ENCODE peak calls at places on chromosomes 11 and 22, in seven cellular contexts. One of them, this sample, is unnamed.

GRCh38 chr22:37647317-37647716 is 7.8 kb downstream of the SH3BP1 start:
- DNase-seq in pulmonary artery endothelial cell: no peak
- DNase-seq in gastrocnemius medialis: no peak
- DNase-seq in stromal cell of bone marrow: no peak
- DNase-seq in anterior cingulate cortex: no peak
- DNase-seq in hypothalamus: no peak
- DNase-seq in hippocampal formation: no peak
- DNase-seq in this sample: no peak

GRCh38 chr11:66466225-66467033 is at the start of gene PELI3:
- DNase-seq in hippocampal formation: peak; percentile 94
- DNase-seq in pulmonary artery endothelial cell: peak; percentile 55
- DNase-seq in gastrocnemius medialis: peak; percentile 90
- DNase-seq in stromal cell of bone marrow: peak; percentile 75
- DNase-seq in anterior cingulate cortex: peak; percentile 41
- DNase-seq in hypothalamus: peak; percentile 94
- DNase-seq in this sample: peak; percentile 91

GRCh38 chr11:117959438-117960149 is 26.6 kb upstream of the IL10RA start:
- DNase-seq in pulmonary artery endothelial cell: no peak
- DNase-seq in hypothalamus: no peak
- DNase-seq in gastrocnemius medialis: no peak
- DNase-seq in anterior cingulate cortex: no peak
- DNase-seq in stromal cell of bone marrow: no peak
- DNase-seq in hippocampal formation: no peak
- DNase-seq in this sample: no peak

GRCh38 chr11:86896486-86896885 is 58.7 kb downstream of the FZD4 start:
- DNase-seq in anterior cingulate cortex: no peak
- DNase-seq in stromal cell of bone marrow: peak; percentile 56
- DNase-seq in gastrocnemius medialis: no peak
- DNase-seq in pulmonary artery endothelial cell: no peak
- DNase-seq in hippocampal formation: no peak
- DNase-seq in hypothalamus: no peak
- DNase-seq in this sample: no peak

GRCh38 chr11:134781335-134781970 is 369.4 kb upstream of the B3GAT1 start:
- DNase-seq in anterior cingulate cortex: no peak
- DNase-seq in hypothalamus: no peak
- DNase-seq in hippocampal formation: no peak
- DNase-seq in gastrocnemius medialis: no peak
- DNase-seq in pulmonary artery endothelial cell: no peak
- DNase-seq in stromal cell of bone marrow: no peak
- DNase-seq in this sample: no peak

GRCh38 chr11:68632802-68633201 is 51.5 kb upstream of the GAL start:
- DNase-seq in anterior cingulate cortex: no peak
- DNase-seq in gastrocnemius medialis: no peak
- DNase-seq in hypothalamus: no peak
- DNase-seq in hippocampal formation: peak; percentile 8
- DNase-seq in stromal cell of bone marrow: peak; percentile 15
- DNase-seq in pulmonary artery endothelial cell: peak; percentile 26
- DNase-seq in this sample: no peak

GRCh38 chr22:25774575-25775026 is 32.6 kb downstream of the MYO18B start:
- DNase-seq in anterior cingulate cortex: no peak
- DNase-seq in stromal cell of bone marrow: no peak
- DNase-seq in hypothalamus: peak; percentile 7
- DNase-seq in gastrocnemius medialis: no peak
- DNase-seq in pulmonary artery endothelial cell: no peak
- DNase-seq in hippocampal formation: peak; percentile 16
- DNase-seq in this sample: no peak

GRCh38 chr11:33557201-33557600 is 143.4 kb downstream of the C11orf91 start:
- DNase-seq in hypothalamus: no peak
- DNase-seq in anterior cingulate cortex: no peak
- DNase-seq in hippocampal formation: no peak
- DNase-seq in stromal cell of bone marrow: no peak
- DNase-seq in gastrocnemius medialis: no peak
- DNase-seq in pulmonary artery endothelial cell: no peak
- DNase-seq in this sample: no peak

GRCh38 chr22:32706149-32706548 is 95.4 kb upstream of the TIMP3 start:
- DNase-seq in anterior cingulate cortex: no peak
- DNase-seq in stromal cell of bone marrow: no peak
- DNase-seq in hippocampal formation: no peak
- DNase-seq in gastrocnemius medialis: no peak
- DNase-seq in hypothalamus: no peak
- DNase-seq in pulmonary artery endothelial cell: no peak
- DNase-seq in this sample: no peak

GRCh38 chr11:130894322-130895025 is 21.8 kb downstream of the SNX19 start:
- DNase-seq in hypothalamus: peak; percentile 80
- DNase-seq in gastrocnemius medialis: peak; percentile 62
- DNase-seq in pulmonary artery endothelial cell: peak; percentile 48
- DNase-seq in anterior cingulate cortex: no peak
- DNase-seq in hippocampal formation: peak; percentile 66
- DNase-seq in stromal cell of bone marrow: peak; percentile 42
- DNase-seq in this sample: peak; percentile 76

GRCh38 chr11:59990421-59990820 is 26.6 kb upstream of the OOSP4B start:
- DNase-seq in hippocampal formation: no peak
- DNase-seq in stromal cell of bone marrow: no peak
- DNase-seq in gastrocnemius medialis: no peak
- DNase-seq in anterior cingulate cortex: no peak
- DNase-seq in pulmonary artery endothelial cell: no peak
- DNase-seq in hypothalamus: no peak
- DNase-seq in this sample: no peak

GRCh38 chr11:1546536-1547466 is 25.3 kb downstream of the DUSP8 start:
- DNase-seq in hippocampal formation: no peak
- DNase-seq in hypothalamus: no peak
- DNase-seq in gastrocnemius medialis: peak; percentile 54
- DNase-seq in anterior cingulate cortex: no peak
- DNase-seq in stromal cell of bone marrow: no peak
- DNase-seq in pulmonary artery endothelial cell: no peak
- DNase-seq in this sample: no peak

GRCh38 chr11:116371146-116371545 is 401.6 kb downstream of the BUD13 start:
- DNase-seq in gastrocnemius medialis: no peak
- DNase-seq in anterior cingulate cortex: no peak
- DNase-seq in pulmonary artery endothelial cell: no peak
- DNase-seq in hypothalamus: no peak
- DNase-seq in hippocampal formation: no peak
- DNase-seq in stromal cell of bone marrow: no peak
- DNase-seq in this sample: no peak

GRCh38 chr11:128040603-128041002 is 546.8 kb downstream of the ETS1 start:
- DNase-seq in hypothalamus: no peak
- DNase-seq in gastrocnemius medialis: no peak
- DNase-seq in hippocampal formation: no peak
- DNase-seq in anterior cingulate cortex: no peak
- DNase-seq in stromal cell of bone marrow: no peak
- DNase-seq in pulmonary artery endothelial cell: no peak
- DNase-seq in this sample: no peak

GRCh38 chr22:45976351-45977002 is 485 bp downstream of the WNT7B start:
- DNase-seq in hypothalamus: no peak
- DNase-seq in stromal cell of bone marrow: no peak
- DNase-seq in gastrocnemius medialis: no peak
- DNase-seq in hippocampal formation: no peak
- DNase-seq in anterior cingulate cortex: no peak
- DNase-seq in pulmonary artery endothelial cell: no peak
- DNase-seq in this sample: no peak

GRCh38 chr11:22454461-22454860 is 116.3 kb downstream of the SLC17A6 start:
- DNase-seq in hippocampal formation: no peak
- DNase-seq in stromal cell of bone marrow: no peak
- DNase-seq in anterior cingulate cortex: no peak
- DNase-seq in gastrocnemius medialis: no peak
- DNase-seq in pulmonary artery endothelial cell: no peak
- DNase-seq in hypothalamus: no peak
- DNase-seq in this sample: no peak

GRCh38 chr22:43945632-43946390 is 9.4 kb upstream of the SAMM50 start:
- DNase-seq in hypothalamus: peak; percentile 29
- DNase-seq in anterior cingulate cortex: no peak
- DNase-seq in gastrocnemius medialis: peak; percentile 33
- DNase-seq in pulmonary artery endothelial cell: peak; percentile 24
- DNase-seq in stromal cell of bone marrow: peak; percentile 42
- DNase-seq in hippocampal formation: peak; percentile 31
- DNase-seq in this sample: no peak

GRCh38 chr22:22866381-22867111 is 21.1 kb upstream of the IGLL5 start:
- DNase-seq in anterior cingulate cortex: no peak
- DNase-seq in pulmonary artery endothelial cell: no peak
- DNase-seq in gastrocnemius medialis: no peak
- DNase-seq in hippocampal formation: no peak
- DNase-seq in hypothalamus: no peak
- DNase-seq in stromal cell of bone marrow: peak; percentile 27
- DNase-seq in this sample: peak; percentile 44

GRCh38 chr11:7098235-7098832 is 9.5 kb downstream of the RBMXL2 start:
- DNase-seq in anterior cingulate cortex: no peak
- DNase-seq in pulmonary artery endothelial cell: peak; percentile 10
- DNase-seq in hypothalamus: no peak
- DNase-seq in gastrocnemius medialis: no peak
- DNase-seq in hippocampal formation: no peak
- DNase-seq in stromal cell of bone marrow: peak; percentile 17
- DNase-seq in this sample: no peak

GRCh38 chr11:65446446-65447277 is 24.1 kb downstream of the NEAT1 start:
- DNase-seq in stromal cell of bone marrow: peak; percentile 42
- DNase-seq in hippocampal formation: no peak
- DNase-seq in anterior cingulate cortex: no peak
- DNase-seq in hypothalamus: no peak
- DNase-seq in gastrocnemius medialis: peak; percentile 83
- DNase-seq in pulmonary artery endothelial cell: no peak
- DNase-seq in this sample: peak; percentile 55

GRCh38 chr11:109933126-109933525 is 160.1 kb upstream of the ZC3H12C start:
- DNase-seq in anterior cingulate cortex: no peak
- DNase-seq in hippocampal formation: no peak
- DNase-seq in pulmonary artery endothelial cell: no peak
- DNase-seq in stromal cell of bone marrow: no peak
- DNase-seq in gastrocnemius medialis: no peak
- DNase-seq in hypothalamus: no peak
- DNase-seq in this sample: no peak

GRCh38 chr11:70225629-70226582 is 22.8 kb downstream of the FADD start:
- DNase-seq in hippocampal formation: no peak
- DNase-seq in stromal cell of bone marrow: no peak
- DNase-seq in pulmonary artery endothelial cell: no peak
- DNase-seq in gastrocnemius medialis: peak; percentile 33
- DNase-seq in anterior cingulate cortex: no peak
- DNase-seq in hypothalamus: peak; percentile 18
- DNase-seq in this sample: no peak

GRCh38 chr22:30634477-30635233 is 926 bp upstream of the SLC35E4 start:
- DNase-seq in hippocampal formation: peak; percentile 86
- DNase-seq in pulmonary artery endothelial cell: peak; percentile 60
- DNase-seq in stromal cell of bone marrow: peak; percentile 78
- DNase-seq in hypothalamus: peak; percentile 86
- DNase-seq in gastrocnemius medialis: peak; percentile 85
- DNase-seq in anterior cingulate cortex: peak; percentile 30
- DNase-seq in this sample: peak; percentile 86

GRCh38 chr22:42194953-42195352 is 64.3 kb upstream of the CYP2D6 start:
- DNase-seq in hypothalamus: no peak
- DNase-seq in anterior cingulate cortex: no peak
- DNase-seq in stromal cell of bone marrow: no peak
- DNase-seq in pulmonary artery endothelial cell: no peak
- DNase-seq in hippocampal formation: no peak
- DNase-seq in gastrocnemius medialis: no peak
- DNase-seq in this sample: no peak

This sample was measured in tibial nerve.